ENCODE peak calls at places on chromosomes 3 and 15, in five cellular contexts. G is K562, J is A549, O is H1, I is GM12878. K is an unnamed sample.

GRCh38 chr3:53211704-53212702 is 43.8 kb downstream of the TKT start:
- DNase-seq in O (no peak), G (no peak), J (no peak), I (no peak), K (no peak)

GRCh38 chr3:9777695-9778023 is 7.9 kb upstream of the CAMK1 start:
- DNase-seq in I (no peak), G (no peak), J (no peak), O (no peak), K (no peak)

GRCh38 chr3:29940759-29941319 is 660.0 kb downstream of the RBMS3 start:
- DNase-seq in O (no peak), I (no peak), G (no peak), J (no peak), K (no peak)

GRCh38 chr15:35738370-35738769 is 192.4 kb upstream of the DPH6 start:
- DNase-seq in O (no peak), I (no peak), J (no peak), G (no peak), K (no peak)

GRCh38 chr3:157527471-157527881 is 24.3 kb upstream of the VEPH1 start:
- DNase-seq in G (no peak), J (no peak), I (no peak), O (no peak), K (no peak)

GRCh38 chr3:47512416-47513124 is 942 bp downstream of the ELP6 start:
- DNase-seq in G (peak; percentile 54), I (no peak), O (no peak), J (no peak), K (no peak)

GRCh38 chr3:3799173-3800075 is at the start of gene LRRN1:
- DNase-seq in G (no peak), J (no peak), O (peak; percentile 88), I (no peak), K (no peak)

GRCh38 chr3:156463123-156463522 is 91.8 kb downstream of the SSR3 start:
- DNase-seq in J (no peak), G (no peak), I (no peak), O (no peak), K (no peak)

GRCh38 chr15:51380999-51381806 is 39.7 kb downstream of the GLDN start:
- DNase-seq in G (peak; percentile 87), I (peak; percentile 34), O (peak; percentile 61), J (peak; percentile 78), K (peak; percentile 77)

GRCh38 chr3:156132313-156132712 is 11.9 kb downstream of the KCNAB1 start:
- DNase-seq in O (no peak), G (no peak), I (no peak), J (no peak), K (no peak)

GRCh38 chr15:62150445-62150844 is 14.6 kb downstream of the C2CD4B start:
- DNase-seq in O (no peak), G (no peak), I (no peak), J (no peak), K (no peak)

GRCh38 chr15:26628879-26629529 is 143.9 kb downstream of the GABRB3 start:
- DNase-seq in I (no peak), J (peak; percentile 97), G (peak; percentile 88), O (peak; percentile 86), K (no peak)

GRCh38 chr3:15331606-15332404 is 581 bp downstream of the SH3BP5 start:
- DNase-seq in G (no peak), O (no peak), I (no peak), J (no peak), K (no peak)

GRCh38 chr3:60574046-60574769 is 677.0 kb downstream of the FHIT start:
- DNase-seq in I (no peak), G (no peak), O (no peak), J (no peak), K (no peak)

GRCh38 chr15:89129123-89129815 is 41.0 kb downstream of the ABHD2 start:
- DNase-seq in I (no peak), J (peak; percentile 63), G (peak; percentile 58), O (peak; percentile 80), K (no peak)

GRCh38 chr15:70356062-70356860 is 258.5 kb upstream of the TLE3 start:
- DNase-seq in O (no peak), G (no peak), J (no peak), I (no peak), K (no peak)

GRCh38 chr15:65034719-65035118 is 5.3 kb upstream of the MTFMT start:
- DNase-seq in O (peak; percentile 19), G (no peak), I (no peak), J (no peak), K (no peak)

GRCh38 chr15:60004846-60005351 is 788 bp downstream of the FOXB1 start:
- DNase-seq in I (no peak), J (peak; percentile 48), O (no peak), G (no peak), K (no peak)

GRCh38 chr15:95024388-95024787 is 793.0 kb downstream of the MCTP2 start:
- DNase-seq in J (peak; percentile 36), I (no peak), O (no peak), G (peak; percentile 14), K (no peak)

GRCh38 chr3:53083496-53083895 is 37.6 kb upstream of the SFMBT1 start:
- DNase-seq in G (no peak), I (no peak), J (no peak), O (no peak), K (no peak)

GRCh38 chr3:17910922-17911321 is 168.5 kb upstream of the TBC1D5 start:
- DNase-seq in I (no peak), J (no peak), O (no peak), G (no peak), K (no peak)

GRCh38 chr3:138054057-138054456 is 44.1 kb downstream of the CLDN18 start:
- DNase-seq in G (no peak), J (no peak), O (no peak), I (no peak), K (no peak)

GRCh38 chr3:52402706-52403270 is 42.1 kb downstream of the SEMA3G start:
- DNase-seq in I (no peak), J (no peak), O (no peak), G (no peak), K (no peak)

GRCh38 chr15:80875568-80875967 is 96.4 kb downstream of the CEMIP start:
- DNase-seq in J (no peak), G (no peak), I (no peak), O (no peak), K (no peak)

GRCh38 chr3:21747376-21747775 is 3.6 kb downstream of the ZNF385D start:
- DNase-seq in O (no peak), J (no peak), G (no peak), I (no peak), K (no peak)

GRCh38 chr15:86609275-86609674 is 529.6 kb downstream of the AGBL1 start:
- DNase-seq in O (no peak), G (no peak), J (no peak), I (no peak), K (no peak)

DNA sequence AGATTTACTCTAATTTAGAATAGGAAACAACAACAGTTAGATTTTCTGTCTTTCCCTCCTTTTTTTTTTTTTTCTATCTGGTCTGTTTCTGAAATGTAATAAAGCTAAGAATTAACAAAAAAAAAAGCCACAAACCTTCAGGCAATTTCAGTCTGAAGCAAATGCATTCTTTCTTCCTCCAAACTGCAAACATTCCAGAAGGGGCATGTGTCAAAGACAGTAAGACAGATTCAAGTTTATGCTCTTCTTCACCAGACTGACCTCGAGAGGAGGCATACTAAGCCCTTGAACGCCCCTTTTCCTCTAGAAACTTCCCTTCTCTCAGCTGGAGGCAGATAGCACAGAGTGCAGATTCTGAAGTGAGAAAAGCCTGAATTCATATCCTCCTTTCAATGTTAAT is 654.6 kb upstream of the LMCD1 start:
- DNase-seq in I (no peak), G (no peak), J (no peak), O (no peak), K (no peak)
- TF ChIP-seq HDAC2 in I (no peak), G (no peak), J (no peak), O (no peak), K (no peak)

GRCh38 chr3:87167634-87168456 is 59.3 kb upstream of the CHMP2B start:
- DNase-seq in I (peak; percentile 15), G (peak; percentile 20), J (peak; percentile 65), O (no peak), K (peak; percentile 31)
- TF ChIP-seq HDAC2 in I (no peak), G (no peak), J (no peak), O (no peak), K (no peak)

GRCh38 chr3:59056706-59057105 is 6.9 kb upstream of the CFAP20DC start:
- DNase-seq in J (no peak), O (no peak), G (no peak), I (no peak), K (no peak)

GRCh38 chr3:59049671-59050331 is at the start of gene CFAP20DC:
- DNase-seq in I (peak; percentile 62), J (peak; percentile 90), G (peak; percentile 78), O (peak; percentile 82), K (peak; percentile 8)

DNA sequence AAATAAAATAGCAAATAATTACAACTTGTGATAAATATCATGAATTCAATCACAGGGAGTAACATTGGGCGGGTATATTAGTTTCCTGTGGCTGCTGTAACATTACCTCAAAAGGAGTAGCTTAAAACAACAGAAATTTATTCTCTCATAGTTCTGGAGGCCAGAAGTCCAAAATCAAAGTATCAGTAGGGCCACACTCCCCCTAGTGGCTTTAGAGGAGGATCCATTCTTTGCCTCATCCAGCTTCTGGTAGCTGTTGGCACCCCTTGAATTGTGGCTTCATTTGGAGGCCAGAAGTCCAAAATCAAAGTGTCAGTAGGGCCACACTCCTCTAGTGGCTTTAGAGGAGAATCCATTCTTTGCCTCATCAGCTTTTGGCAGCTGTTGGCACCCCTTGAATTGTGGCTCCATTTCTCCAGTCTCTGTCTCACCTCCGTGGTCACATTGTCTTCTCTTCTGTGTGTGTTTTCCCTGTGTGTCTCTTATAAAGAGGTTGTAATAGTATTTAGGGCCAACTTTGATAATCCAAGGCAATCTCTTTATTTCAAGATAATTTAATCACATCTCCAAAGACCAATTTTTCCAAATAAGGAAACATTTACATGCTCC is 3.1 kb upstream of the CFAP20DC start:
- DNase-seq in J (peak; percentile 37), G (no peak), O (no peak), I (no peak), K (peak; percentile 25)
- TF ChIP-seq HDAC2 in J (no peak), G (no peak), O (no peak), I (no peak), K (no peak)

DNA sequence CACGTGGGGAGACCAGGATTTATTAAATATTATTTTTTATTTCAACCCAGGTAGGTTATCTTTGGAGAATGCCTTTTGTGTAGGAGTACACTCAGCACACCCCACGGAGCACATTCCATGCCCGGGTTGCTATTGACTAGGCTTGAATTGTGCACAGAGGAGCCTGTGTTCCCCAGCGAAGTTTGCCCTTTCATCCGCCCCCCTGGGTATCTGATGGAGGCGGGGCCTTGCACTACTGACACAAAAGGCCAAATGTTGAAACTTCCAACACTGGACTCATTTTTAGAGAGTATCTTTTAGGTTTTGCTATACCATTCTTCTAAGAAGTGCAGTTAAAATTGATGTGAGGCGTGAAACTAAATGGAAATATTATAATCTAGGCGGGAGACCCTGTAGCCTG is 39.3 kb upstream of the PPP4R2 start:
- DNase-seq in I (no peak), G (no peak), O (no peak), J (no peak), K (peak; percentile 95)
- TF ChIP-seq HDAC2 in I (no peak), G (no peak), O (no peak), J (no peak), K (peak; percentile 69)

DNA sequence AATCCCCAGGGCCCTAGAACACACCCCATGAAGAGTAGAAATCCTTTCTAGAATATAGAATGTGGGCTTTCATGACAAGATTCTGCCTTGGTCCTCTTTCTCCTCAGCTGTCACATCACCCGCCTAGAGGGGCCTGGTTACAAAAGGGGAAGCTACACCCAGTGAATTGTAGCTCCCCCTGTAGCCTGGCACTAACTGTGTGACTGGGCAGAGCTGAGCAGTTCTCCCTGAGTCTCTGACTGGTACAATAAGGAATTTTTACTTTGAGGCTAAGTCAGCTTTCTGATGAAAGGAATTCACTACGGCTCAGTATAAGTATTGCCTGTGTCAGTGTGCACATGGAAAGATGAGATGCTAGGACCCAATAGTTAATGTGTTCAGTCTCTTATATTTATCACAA is 28.7 kb upstream of the ZNF148 start:
- DNase-seq in I (no peak), O (no peak), J (no peak), G (no peak), K (no peak)
- TF ChIP-seq HDAC2 in I (no peak), O (no peak), J (no peak), G (no peak), K (no peak)